ENCODE peak calls at places on chromosomes 5 and 9, in seven cellular contexts. B is NCI-H146; E is HT1080; U is CD4-positive, alpha-beta T cell; D is Daoy; V is osteocyte; Y is cardiac muscle cell. M is an unnamed sample.

GRCh38 chr9:123072407-123072995 is 39.0 kb downstream of the GPR21 start:
- DNase-seq in E (no peak), D (no peak), Y (no peak), V (no peak), B (no peak), U (no peak), M (no peak)

GRCh38 chr9:87792831-87793288 is 66.9 kb downstream of the CTSL start:
- DNase-seq in Y (no peak), D (peak), E (peak), V (peak), U (no peak), B (no peak), M (peak)

GRCh38 chr5:178332096-178332780 is 99.6 kb upstream of the PHYKPL start:
- DNase-seq in U (no peak), Y (no peak), V (no peak), D (no peak), B (no peak), E (no peak), M (no peak)

GRCh38 chr5:143226872-143227271 is 176.6 kb downstream of the NR3C1 start:
- DNase-seq in D (no peak), B (no peak), Y (no peak), U (no peak), E (no peak), V (no peak), M (no peak)

GRCh38 chr5:176825234-176825633 is 14.9 kb downstream of the UNC5A start:
- DNase-seq in E (no peak), U (no peak), Y (no peak), D (no peak), B (no peak), V (no peak), M (no peak)

GRCh38 chr5:173311818-173312585 is 16.2 kb downstream of the STC2 start:
- DNase-seq in Y (no peak), E (no peak), B (no peak), D (no peak), V (no peak), U (no peak), M (no peak)

GRCh38 chr5:139272471-139273321 is 20.8 kb upstream of the MATR3 start:
- DNase-seq in E (peak), Y (no peak), U (no peak), V (no peak), B (peak), D (peak), M (peak)

GRCh38 chr9:132457508-132457907 is 47.5 kb downstream of the CFAP77 start:
- DNase-seq in Y (no peak), E (no peak), B (no peak), D (no peak), U (no peak), V (no peak), M (no peak)

GRCh38 chr5:144460608-144461007 is 289.9 kb downstream of the KCTD16 start:
- DNase-seq in B (peak), U (no peak), V (no peak), E (no peak), D (no peak), Y (no peak), M (no peak)

GRCh38 chr9:33443047-33443446 is 4.3 kb downstream of the AQP3 start:
- DNase-seq in Y (no peak), V (no peak), E (no peak), B (no peak), D (no peak), U (no peak), M (no peak)

GRCh38 chr9:6669881-6670280 is 24.4 kb upstream of the GLDC start:
- DNase-seq in E (no peak), Y (no peak), V (no peak), D (no peak), B (no peak), U (no peak), M (no peak)

GRCh38 chr9:130911254-130912049 is 14.8 kb upstream of the QRFP start:
- DNase-seq in D (no peak), Y (no peak), B (no peak), E (no peak), V (no peak), U (no peak), M (no peak)

GRCh38 chr5:172534229-172535169 is 80.2 kb upstream of the SH3PXD2B start:
- DNase-seq in V (peak), D (peak), B (no peak), Y (no peak), U (no peak), E (no peak), M (peak)

GRCh38 chr5:73280821-73281746 is 108.1 kb downstream of the TMEM174 start:
- DNase-seq in Y (peak), E (peak), D (peak), V (no peak), B (peak), U (no peak), M (peak)

GRCh38 chr9:83794051-83794450 is 23.5 kb downstream of the GKAP1 start:
- DNase-seq in V (no peak), U (no peak), B (no peak), E (no peak), D (no peak), Y (no peak), M (no peak)

GRCh38 chr5:54443264-54443663 is 12.2 kb upstream of the HSPB3 start:
- DNase-seq in Y (peak), U (no peak), V (no peak), B (no peak), E (peak), D (peak), M (no peak)

M was measured in kidney tubule cell.